ENCODE peak calls at places on chromosomes 13 and 19, in four cellular contexts. C is AG09309; A is activated CD4-positive, alpha-beta T cell treated with anti-CD3 and anti-CD28 coated beads, Interleukin-2, amount 10 ng/mL, durations not matched to agents 7 days and 5 days; S is EH. M is an unnamed sample.

GRCh38 chr13:45827318-45827717 is 24.2 kb downstream of the SIAH3 start:
- DNase-seq in C (no peak), A (no peak), S (no peak), M (no peak)

GRCh38 chr13:111396457-111396856 is 76.0 kb downstream of the TEX29 start:
- DNase-seq in C (no peak), A (no peak), S (no peak), M (no peak)

GRCh38 chr19:39524495-39524894 is 8.2 kb downstream of the EID2B start:
- DNase-seq in C (no peak), A (no peak), S (no peak), M (no peak)

GRCh38 chr19:7500811-7501450 is 12.1 kb upstream of the PEX11G start:
- DNase-seq in C (no peak), A (peak), S (peak), M (peak)

GRCh38 chr13:41944229-41944628 is 16.7 kb downstream of the VWA8 start:
- DNase-seq in C (no peak), A (no peak), S (no peak), M (no peak)

GRCh38 chr13:66138172-66138811 is 1091.8 kb downstream of the PCDH9 start:
- DNase-seq in C (no peak), A (no peak), S (no peak), M (no peak)

GRCh38 chr13:59352600-59352999 is 811.1 kb downstream of the DIAPH3 start:
- DNase-seq in C (no peak), A (no peak), S (no peak), M (no peak)

GRCh38 chr13:43551897-43552456 is 234.8 kb downstream of the ENOX1 start:
- DNase-seq in C (no peak), A (no peak), S (no peak), M (no peak)

GRCh38 chr13:30700364-30700763 is 35.0 kb upstream of the ALOX5AP start:
- DNase-seq in C (no peak), A (no peak), S (no peak), M (no peak)

GRCh38 chr19:55486043-55486970 is 1.3 kb downstream of the NAT14 start:
- DNase-seq in C (no peak), A (no peak), S (no peak), M (no peak)

GRCh38 chr19:10518444-10519361 is 1.5 kb upstream of the S1PR5 start:
- DNase-seq in C (no peak), A (no peak), S (no peak), M (no peak)

GRCh38 chr13:28753208-28753892 is 34.6 kb upstream of the SLC46A3 start:
- DNase-seq in C (peak), A (no peak), S (peak), M (no peak)

GRCh38 chr19:35354898-35355297 is 3.4 kb upstream of the FFAR3 start:
- DNase-seq in C (no peak), A (no peak), S (no peak), M (no peak)

GRCh38 chr19:46953955-46954501 is 65.6 kb upstream of the NPAS1 start:
- DNase-seq in C (no peak), A (no peak), S (no peak), M (no peak)

GRCh38 chr19:46944918-46945628 is 74.6 kb upstream of the NPAS1 start:
- DNase-seq in C (no peak), A (no peak), S (peak), M (no peak)

GRCh38 chr19:58409010-58409790 is 751 bp downstream of the ZNF584 start:
- DNase-seq in C (no peak), A (peak), S (peak), M (no peak)

GRCh38 chr13:110398564-110399507 is 91.8 kb downstream of the COL4A2 start:
- DNase-seq in C (no peak), A (no peak), S (peak), M (no peak)

GRCh38 chr13:33015791-33016323 is 366 bp upstream of the KL start:
- DNase-seq in C (no peak), A (peak), S (no peak), M (no peak)

GRCh38 chr19:23509686-23510450 is 114.6 kb upstream of the ZNF91 start:
- DNase-seq in C (no peak), A (no peak), S (no peak), M (no peak)

GRCh38 chr19:1411255-1412191 is 4.1 kb downstream of the DAZAP1 start:
- DNase-seq in C (no peak), A (peak), S (peak), M (no peak)

GRCh38 chr19:34356875-34357274 is 8.1 kb upstream of the GPI start:
- DNase-seq in C (no peak), A (no peak), S (no peak), M (no peak)

GRCh38 chr13:51778407-51778806 is 25.6 kb downstream of the DHRS12 start:
- DNase-seq in C (no peak), A (no peak), S (no peak), M (no peak)

GRCh38 chr19:18110833-18111232 is 13.3 kb downstream of the MAST3 start:
- DNase-seq in C (no peak), A (no peak), S (no peak), M (no peak)

GRCh38 chr13:67299072-67299635 is 69.0 kb upstream of the PCDH9 start:
- DNase-seq in C (peak), A (no peak), S (peak), M (no peak)

GRCh38 chr19:46232029-46232428 is 2.5 kb downstream of the IGFL1 start:
- DNase-seq in C (no peak), A (no peak), S (no peak), M (no peak)

GRCh38 chr13:25633108-25633507 is 261.3 kb downstream of the ATP8A2 start:
- DNase-seq in C (no peak), A (no peak), S (no peak), M (no peak)

GRCh38 chr13:81929988-81930387 is 1589.1 kb upstream of the SPRY2 start:
- DNase-seq in C (no peak), A (no peak), S (peak), M (peak)

GRCh38 chr19:16649734-16650133 is 10.2 kb downstream of the SMIM7 start:
- DNase-seq in C (no peak), A (no peak), S (no peak), M (no peak)

GRCh38 chr13:27004389-27004788 is 167.2 kb downstream of the USP12 start:
- DNase-seq in C (no peak), A (no peak), S (peak), M (no peak)

GRCh38 chr13:42007844-42008243 is 40.6 kb upstream of the DGKH start:
- DNase-seq in C (peak), A (no peak), S (peak), M (no peak)